ENCODE peak calls at places on chromosomes 5 and 9, in seven cellular contexts. One of them, this sample, is unnamed.

GRCh38 chr9:34124103-34124502 is 2.4 kb downstream of the DCAF12 start:
- DNase-seq in neuronal stem cell: no peak
- DNase-seq in H1: no peak
- DNase-seq in H9: no peak
- DNase-seq in IMR-90: no peak
- DNase-seq in trophoblast cell: no peak
- DNase-seq in mesendoderm: no peak
- DNase-seq in this sample: peak; percentile 32

GRCh38 chr5:14595189-14595588 is 13.6 kb downstream of the OTULINL start:
- DNase-seq in H9: no peak
- DNase-seq in mesendoderm: no peak
- DNase-seq in neuronal stem cell: no peak
- DNase-seq in IMR-90: no peak
- DNase-seq in trophoblast cell: peak; percentile 16
- DNase-seq in H1: no peak
- DNase-seq in this sample: peak; percentile 93

GRCh38 chr5:170752257-170753215 is 31.0 kb upstream of the GABRP start:
- DNase-seq in trophoblast cell: no peak
- DNase-seq in neuronal stem cell: no peak
- DNase-seq in IMR-90: no peak
- DNase-seq in H9: peak; percentile 25
- DNase-seq in mesendoderm: no peak
- DNase-seq in H1: no peak
- DNase-seq in this sample: no peak

GRCh38 chr5:15938961-15939360 is 240.6 kb downstream of the MARCHF11 start:
- DNase-seq in neuronal stem cell: no peak
- DNase-seq in H9: no peak
- DNase-seq in trophoblast cell: no peak
- DNase-seq in IMR-90: peak; percentile 93
- DNase-seq in H1: no peak
- DNase-seq in mesendoderm: no peak
- DNase-seq in this sample: peak; percentile 34

GRCh38 chr5:138238034-138238433 is 24.9 kb upstream of the CDC23 start:
- DNase-seq in H9: no peak
- DNase-seq in neuronal stem cell: no peak
- DNase-seq in H1: no peak
- DNase-seq in IMR-90: no peak
- DNase-seq in trophoblast cell: no peak
- DNase-seq in mesendoderm: no peak
- DNase-seq in this sample: no peak

GRCh38 chr9:105963700-105964099 is 269.4 kb downstream of the TMEM38B start:
- DNase-seq in IMR-90: no peak
- DNase-seq in trophoblast cell: no peak
- DNase-seq in H1: no peak
- DNase-seq in neuronal stem cell: no peak
- DNase-seq in H9: no peak
- DNase-seq in mesendoderm: no peak
- DNase-seq in this sample: no peak

GRCh38 chr9:91741529-91741928 is 208.5 kb downstream of the ROR2 start:
- DNase-seq in trophoblast cell: peak; percentile 24
- DNase-seq in IMR-90: peak; percentile 93
- DNase-seq in mesendoderm: no peak
- DNase-seq in H1: no peak
- DNase-seq in neuronal stem cell: no peak
- DNase-seq in H9: no peak
- DNase-seq in this sample: peak; percentile 62

GRCh38 chr5:80142996-80143395 is 107.8 kb downstream of the THBS4 start:
- DNase-seq in trophoblast cell: no peak
- DNase-seq in H1: no peak
- DNase-seq in mesendoderm: no peak
- DNase-seq in IMR-90: no peak
- DNase-seq in neuronal stem cell: no peak
- DNase-seq in H9: no peak
- DNase-seq in this sample: no peak

GRCh38 chr9:111016046-111017026 is 21.9 kb downstream of the LPAR1 start:
- DNase-seq in neuronal stem cell: no peak
- DNase-seq in IMR-90: peak; percentile 76
- DNase-seq in trophoblast cell: no peak
- DNase-seq in H1: no peak
- DNase-seq in mesendoderm: no peak
- DNase-seq in H9: no peak
- DNase-seq in this sample: peak; percentile 71

GRCh38 chr9:131162886-131163285 is 37.5 kb downstream of the NUP214 start:
- DNase-seq in H9: no peak
- DNase-seq in mesendoderm: no peak
- DNase-seq in trophoblast cell: no peak
- DNase-seq in neuronal stem cell: no peak
- DNase-seq in IMR-90: no peak
- DNase-seq in H1: no peak
- DNase-seq in this sample: no peak

GRCh38 chr5:134438641-134439621 is 27.2 kb upstream of the CDKN2AIPNL start:
- DNase-seq in H9: peak; percentile 92
- DNase-seq in neuronal stem cell: no peak
- DNase-seq in H1: no peak
- DNase-seq in trophoblast cell: peak; percentile 99
- DNase-seq in mesendoderm: peak; percentile 93
- DNase-seq in IMR-90: peak; percentile 98
- DNase-seq in this sample: peak; percentile 93

GRCh38 chr9:98345011-98345410 is 89.6 kb upstream of the TBC1D2 start:
- DNase-seq in IMR-90: no peak
- DNase-seq in trophoblast cell: no peak
- DNase-seq in H1: no peak
- DNase-seq in mesendoderm: no peak
- DNase-seq in neuronal stem cell: no peak
- DNase-seq in H9: no peak
- DNase-seq in this sample: no peak

GRCh38 chr5:148107608-148108007 is 43.8 kb downstream of the SPINK5 start:
- DNase-seq in mesendoderm: peak; percentile 64
- DNase-seq in neuronal stem cell: no peak
- DNase-seq in IMR-90: no peak
- DNase-seq in H1: no peak
- DNase-seq in trophoblast cell: peak; percentile 37
- DNase-seq in H9: no peak
- DNase-seq in this sample: no peak

GRCh38 chr5:172638209-172638768 is 2.8 kb upstream of the NEURL1B start:
- DNase-seq in H1: no peak
- DNase-seq in neuronal stem cell: no peak
- DNase-seq in IMR-90: no peak
- DNase-seq in trophoblast cell: no peak
- DNase-seq in H9: no peak
- DNase-seq in mesendoderm: no peak
- DNase-seq in this sample: no peak

GRCh38 chr5:135042595-135042994 is 8.6 kb upstream of the PITX1 start:
- DNase-seq in IMR-90: no peak
- DNase-seq in neuronal stem cell: no peak
- DNase-seq in H9: no peak
- DNase-seq in H1: no peak
- DNase-seq in trophoblast cell: no peak
- DNase-seq in mesendoderm: no peak
- DNase-seq in this sample: no peak

GRCh38 chr9:123769723-123770122 is 160.2 kb downstream of the DENND1A start:
- DNase-seq in neuronal stem cell: no peak
- DNase-seq in H9: no peak
- DNase-seq in mesendoderm: peak; percentile 60
- DNase-seq in H1: peak; percentile 45
- DNase-seq in IMR-90: no peak
- DNase-seq in trophoblast cell: no peak
- DNase-seq in this sample: no peak

GRCh38 chr5:138386290-138386689 is 33.8 kb downstream of the KDM3B start:
- DNase-seq in mesendoderm: no peak
- DNase-seq in H1: no peak
- DNase-seq in IMR-90: no peak
- DNase-seq in H9: no peak
- DNase-seq in trophoblast cell: no peak
- DNase-seq in neuronal stem cell: no peak
- DNase-seq in this sample: no peak

GRCh38 chr5:132662004-132662401 is 4.0 kb downstream of the IL13 start:
- DNase-seq in neuronal stem cell: no peak
- DNase-seq in mesendoderm: no peak
- DNase-seq in H1: no peak
- DNase-seq in H9: no peak
- DNase-seq in trophoblast cell: no peak
- DNase-seq in IMR-90: no peak
- DNase-seq in this sample: no peak

GRCh38 chr9:76887003-76887821 is 18.7 kb downstream of the PRUNE2 start:
- DNase-seq in IMR-90: no peak
- DNase-seq in trophoblast cell: peak; percentile 38
- DNase-seq in mesendoderm: no peak
- DNase-seq in H1: no peak
- DNase-seq in H9: no peak
- DNase-seq in neuronal stem cell: no peak
- DNase-seq in this sample: no peak

GRCh38 chr9:112173489-112174222 is 1.4 kb downstream of the SUSD1 start:
- DNase-seq in H1: no peak
- DNase-seq in H9: no peak
- DNase-seq in trophoblast cell: no peak
- DNase-seq in mesendoderm: no peak
- DNase-seq in IMR-90: no peak
- DNase-seq in neuronal stem cell: no peak
- DNase-seq in this sample: no peak

GRCh38 chr5:139494256-139494655 is 11.7 kb upstream of the STING1 start:
- DNase-seq in IMR-90: no peak
- DNase-seq in H9: no peak
- DNase-seq in H1: no peak
- DNase-seq in mesendoderm: no peak
- DNase-seq in trophoblast cell: no peak
- DNase-seq in neuronal stem cell: no peak
- DNase-seq in this sample: no peak

GRCh38 chr5:91434348-91434747 is 51.2 kb upstream of the ARRDC3 start:
- DNase-seq in mesendoderm: no peak
- DNase-seq in H9: no peak
- DNase-seq in neuronal stem cell: no peak
- DNase-seq in trophoblast cell: no peak
- DNase-seq in IMR-90: no peak
- DNase-seq in H1: no peak
- DNase-seq in this sample: no peak

GRCh38 chr5:138230981-138231589 is 18.0 kb upstream of the CDC23 start:
- DNase-seq in mesendoderm: peak; percentile 26
- DNase-seq in trophoblast cell: peak; percentile 44
- DNase-seq in neuronal stem cell: no peak
- DNase-seq in IMR-90: no peak
- DNase-seq in H9: no peak
- DNase-seq in H1: no peak
- DNase-seq in this sample: peak; percentile 38

GRCh38 chr5:132420706-132421272 is 51.3 kb downstream of the SLC22A5 start:
- DNase-seq in mesendoderm: no peak
- DNase-seq in neuronal stem cell: no peak
- DNase-seq in H9: no peak
- DNase-seq in IMR-90: no peak
- DNase-seq in H1: no peak
- DNase-seq in trophoblast cell: no peak
- DNase-seq in this sample: no peak

GRCh38 chr5:10167806-10168205 is 81.9 kb downstream of the ATPSCKMT start:
- DNase-seq in neuronal stem cell: no peak
- DNase-seq in trophoblast cell: no peak
- DNase-seq in mesendoderm: no peak
- DNase-seq in H9: no peak
- DNase-seq in H1: no peak
- DNase-seq in IMR-90: no peak
- DNase-seq in this sample: no peak

DNA sequence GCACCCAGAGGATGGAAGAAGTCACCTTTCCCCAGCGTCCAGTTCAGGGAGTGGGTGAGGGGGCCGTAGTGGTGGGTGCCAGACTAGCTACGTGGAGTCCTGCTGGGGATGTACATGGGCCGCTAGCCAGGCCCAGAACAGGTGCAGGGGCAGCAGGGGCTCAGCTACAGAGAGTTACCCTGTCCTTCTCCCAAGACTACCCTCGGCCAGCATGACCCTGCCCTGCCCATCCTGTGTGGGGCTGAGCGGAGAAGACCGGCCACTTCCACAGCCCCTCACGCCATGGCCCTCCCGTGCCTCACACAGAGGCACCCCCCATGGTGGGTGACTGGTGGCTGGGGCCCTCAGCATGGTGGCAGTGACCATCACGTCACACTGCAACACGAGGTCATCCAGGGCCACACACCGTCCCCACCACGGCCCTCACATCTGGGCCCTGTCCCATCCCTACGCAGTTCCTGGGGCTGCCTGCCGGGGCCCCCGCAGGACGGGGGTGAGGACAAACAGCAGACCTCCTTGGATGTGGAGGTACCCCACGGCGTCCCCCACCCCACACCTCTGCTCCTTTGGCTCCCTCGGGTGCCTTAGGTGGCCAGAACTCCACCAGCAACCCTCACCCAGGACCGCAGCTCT is 977 bp upstream of the DPP7 start:
- DNase-seq in neuronal stem cell: no peak
- DNase-seq in IMR-90: no peak
- DNase-seq in mesendoderm: no peak
- DNase-seq in trophoblast cell: no peak
- DNase-seq in H1: peak; percentile 48
- DNase-seq in H9: no peak
- DNase-seq in this sample: no peak
- H4K8ac ChIP-seq in neuronal stem cell: no peak overlapping the region
- H4K8ac ChIP-seq in IMR-90: no peak overlapping the region
- H4K8ac ChIP-seq in mesendoderm: no peak overlapping the region
- H4K8ac ChIP-seq in trophoblast cell: no peak overlapping the region
- H4K8ac ChIP-seq in H1: no peak overlapping the region
- H4K8ac ChIP-seq in H9: no peak overlapping the region
- H4K8ac ChIP-seq in this sample: peak overlapping the region; percentile 35

GRCh38 chr9:134731497-134732391 is 90.1 kb downstream of the COL5A1 start:
- DNase-seq in mesendoderm: no peak
- DNase-seq in IMR-90: no peak
- DNase-seq in neuronal stem cell: no peak
- DNase-seq in trophoblast cell: no peak
- DNase-seq in H1: no peak
- DNase-seq in H9: no peak
- DNase-seq in this sample: no peak
- H4K8ac ChIP-seq in mesendoderm: no peak overlapping the region
- H4K8ac ChIP-seq in IMR-90: no peak overlapping the region
- H4K8ac ChIP-seq in neuronal stem cell: peak overlapping the region; percentile 76
- H4K8ac ChIP-seq in trophoblast cell: no peak overlapping the region
- H4K8ac ChIP-seq in H1: no peak overlapping the region
- H4K8ac ChIP-seq in H9: no peak overlapping the region
- H4K8ac ChIP-seq in this sample: peak overlapping the region; percentile 72

DNA sequence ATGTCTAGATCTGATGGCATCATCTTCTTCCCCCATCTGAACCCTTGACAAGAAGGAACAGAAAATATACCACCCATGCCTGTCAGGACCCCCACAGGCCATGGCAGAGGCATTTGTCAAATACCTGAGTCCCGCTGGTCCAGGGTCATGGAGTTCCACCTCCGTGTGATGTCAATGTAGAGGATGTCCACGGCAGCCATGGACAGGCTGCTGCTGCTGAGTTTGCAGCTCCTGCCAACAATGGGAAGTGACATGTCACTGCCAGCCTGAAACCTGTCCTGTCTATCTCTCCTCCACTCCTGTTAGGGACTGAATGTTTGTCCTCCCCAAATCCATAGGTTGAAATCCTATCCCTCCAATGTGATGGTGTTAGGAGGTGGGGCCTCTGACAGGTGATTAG is 208.8 kb downstream of the DAB2IP start:
- DNase-seq in trophoblast cell: no peak
- DNase-seq in H9: no peak
- DNase-seq in neuronal stem cell: no peak
- DNase-seq in IMR-90: no peak
- DNase-seq in H1: peak; percentile 42
- DNase-seq in mesendoderm: peak; percentile 46
- DNase-seq in this sample: no peak
- H4K8ac ChIP-seq in trophoblast cell: no peak overlapping the region
- H4K8ac ChIP-seq in H9: no peak overlapping the region
- H4K8ac ChIP-seq in neuronal stem cell: no peak overlapping the region
- H4K8ac ChIP-seq in IMR-90: no peak overlapping the region
- H4K8ac ChIP-seq in H1: no peak overlapping the region
- H4K8ac ChIP-seq in mesendoderm: no peak overlapping the region
- H4K8ac ChIP-seq in this sample: no peak overlapping the region

GRCh38 chr9:107706706-107707105 is 217.1 kb upstream of the KLF4 start:
- DNase-seq in H1: no peak
- DNase-seq in mesendoderm: no peak
- DNase-seq in H9: no peak
- DNase-seq in IMR-90: no peak
- DNase-seq in neuronal stem cell: no peak
- DNase-seq in trophoblast cell: no peak
- DNase-seq in this sample: no peak
- H4K8ac ChIP-seq in H1: no peak overlapping the region
- H4K8ac ChIP-seq in mesendoderm: no peak overlapping the region
- H4K8ac ChIP-seq in H9: no peak overlapping the region
- H4K8ac ChIP-seq in IMR-90: no peak overlapping the region
- H4K8ac ChIP-seq in neuronal stem cell: no peak overlapping the region
- H4K8ac ChIP-seq in trophoblast cell: no peak overlapping the region
- H4K8ac ChIP-seq in this sample: no peak overlapping the region

This sample was measured in mesenchymal stem cell.